ENCODE peak calls at places on chromosomes 7 and 10, in nine cellular contexts. Y is lower lobe of right lung, W is transverse colon, G is right cardiac atrium, M is GM23338, J is RWPE1, I is thoracic aorta, L is H9, Z is body of pancreas. H is an unnamed sample.

GRCh38 chr7:66173856-66174255 is 31.3 kb upstream of the TPST1 start:
- DNase-seq in Y (no peak), W (no peak), G (no peak), M (no peak), J (no peak), I (no peak), L (no peak), Z (no peak), H (no peak)

GRCh38 chr7:142301923-142302550 is 44.2 kb upstream of the PRSS58 start:
- DNase-seq in Y (no peak), W (no peak), G (no peak), M (peak; percentile 60), J (peak; percentile 13), I (no peak), L (no peak), Z (no peak), H (no peak)

GRCh38 chr7:25839084-25839769 is 312.8 kb upstream of the NFE2L3 start:
- DNase-seq in Y (no peak), W (no peak), G (no peak), M (peak; percentile 69), J (peak; percentile 10), I (no peak), L (no peak), Z (no peak), H (no peak)

GRCh38 chr7:105656922-105657521 is 75.7 kb upstream of the EFCAB10 start:
- DNase-seq in Y (no peak), W (peak; percentile 51), G (no peak), M (peak; percentile 95), J (no peak), I (no peak), L (peak; percentile 86), Z (peak; percentile 60), H (no peak)

GRCh38 chr7:122412886-122413285 is 108.3 kb upstream of the FEZF1 start:
- DNase-seq in Y (no peak), W (no peak), G (no peak), M (no peak), J (no peak), I (no peak), L (no peak), Z (peak; percentile 14), H (no peak)

GRCh38 chr10:11177926-11178453 is 160.3 kb downstream of the CELF2 start:
- DNase-seq in Y (peak; percentile 51), W (peak; percentile 41), G (peak; percentile 62), M (no peak), J (no peak), I (no peak), L (no peak), Z (no peak), H (no peak)

GRCh38 chr10:126509211-126509610 is 120.9 kb upstream of the ADAM12 start:
- DNase-seq in Y (no peak), W (no peak), G (no peak), M (no peak), J (no peak), I (no peak), L (no peak), Z (no peak), H (no peak)

GRCh38 chr10:121598261-121599249 is at the start of gene FGFR2:
- DNase-seq in Y (peak; percentile 83), W (peak; percentile 88), G (peak; percentile 91), M (peak; percentile 92), J (peak; percentile 93), I (no peak), L (peak; percentile 88), Z (peak; percentile 79), H (no peak)

GRCh38 chr7:156603004-156603403 is 37.6 kb upstream of the RNF32 start:
- DNase-seq in Y (no peak), W (peak; percentile 34), G (no peak), M (no peak), J (no peak), I (no peak), L (no peak), Z (no peak), H (no peak)

GRCh38 chr7:156603629-156604028 is 36.9 kb upstream of the RNF32 start:
- DNase-seq in Y (no peak), W (no peak), G (no peak), M (no peak), J (peak; percentile 3), I (no peak), L (no peak), Z (no peak), H (no peak)

GRCh38 chr7:156606135-156606534 is 34.4 kb upstream of the RNF32 start:
- DNase-seq in Y (no peak), W (no peak), G (no peak), M (no peak), J (no peak), I (no peak), L (no peak), Z (no peak), H (no peak)

GRCh38 chr7:156604836-156605695 is 35.5 kb upstream of the RNF32 start:
- DNase-seq in Y (no peak), W (no peak), G (peak; percentile 36), M (no peak), J (no peak), I (no peak), L (no peak), Z (no peak), H (no peak)

GRCh38 chr7:156604311-156604710 is 36.3 kb upstream of the RNF32 start:
- DNase-seq in Y (no peak), W (no peak), G (peak; percentile 31), M (no peak), J (peak; percentile 48), I (no peak), L (peak; percentile 56), Z (no peak), H (no peak)
- H3K27ac ChIP-seq in Y (no peak overlapping the region), W (peak overlapping the region; percentile 79), G (no peak overlapping the region), M (no peak overlapping the region), J (no peak overlapping the region), I (no peak overlapping the region), L (no peak overlapping the region), Z (no peak overlapping the region), H (no peak overlapping the region)

GRCh38 chr10:46020344-46020656 is 10.1 kb downstream of the NCOA4 start:
- DNase-seq in Y (no peak), W (no peak), G (no peak), M (no peak), J (no peak), I (no peak), L (no peak), Z (no peak), H (no peak)
- H3K27ac ChIP-seq in Y (peak overlapping the region; percentile 61), W (peak overlapping the region; percentile 35), G (peak overlapping the region; percentile 95), M (no peak overlapping the region), J (no peak overlapping the region), I (no peak overlapping the region), L (no peak overlapping the region), Z (peak overlapping the region; percentile 25), H (peak overlapping the region; percentile 7)

DNA sequence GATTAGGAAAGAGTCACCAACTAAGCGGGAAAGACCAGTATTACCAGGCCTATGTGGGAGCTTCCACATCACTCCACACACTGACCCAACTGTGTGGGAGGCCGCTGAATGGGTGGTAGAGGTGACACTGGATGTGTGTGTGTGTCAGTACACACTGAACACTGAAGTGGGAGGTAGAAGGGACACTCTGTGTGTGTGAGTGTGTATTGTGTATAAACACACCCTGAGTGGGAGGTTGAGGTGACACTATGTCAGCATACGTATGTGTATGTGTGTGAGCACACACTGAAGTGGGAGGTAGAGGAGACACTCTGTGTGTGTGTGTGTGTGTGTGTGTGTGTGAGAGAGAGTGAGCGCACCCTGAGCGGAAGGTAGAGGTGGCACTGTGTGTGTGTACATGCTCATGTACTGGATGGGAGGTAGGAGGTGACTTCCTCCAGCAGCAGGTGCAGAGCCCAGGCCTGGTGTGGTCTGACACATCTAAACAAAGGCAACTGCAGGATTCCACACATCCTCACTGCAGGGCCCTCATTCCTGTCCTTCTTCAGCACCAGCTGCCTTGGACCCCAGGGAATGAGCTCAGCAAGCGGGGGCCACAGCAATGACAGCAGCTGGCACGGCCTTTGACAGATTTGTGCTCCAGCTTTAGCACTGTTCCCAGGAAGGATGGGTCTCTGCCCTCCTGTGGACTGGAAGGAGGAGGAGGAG is 26.5 kb upstream of the RBM20 start:
- DNase-seq in Y (no peak), W (no peak), G (no peak), M (no peak), J (no peak), I (no peak), L (no peak), Z (no peak), H (no peak)
- H3K27ac ChIP-seq in Y (no peak overlapping the region), W (no peak overlapping the region), G (no peak overlapping the region), M (no peak overlapping the region), J (no peak overlapping the region), I (no peak overlapping the region), L (no peak overlapping the region), Z (no peak overlapping the region), H (no peak overlapping the region)

GRCh38 chr7:120949393-120949799 is 1.2 kb upstream of the ING3 start:
- DNase-seq in Y (no peak), W (no peak), G (no peak), M (no peak), J (no peak), I (no peak), L (no peak), Z (no peak), H (no peak)

GRCh38 chr7:120950539-120951308 is at the start of gene ING3:
- DNase-seq in Y (peak; percentile 97), W (peak; percentile 98), G (peak; percentile 98), M (peak; percentile 99), J (peak; percentile 94), I (peak; percentile 95), L (peak; percentile 98), Z (peak; percentile 97), H (peak; percentile 92)

GRCh38 chr7:120951309-120951706 is 731 bp downstream of the ING3 start:
- DNase-seq in Y (no peak), W (no peak), G (no peak), M (no peak), J (no peak), I (no peak), L (no peak), Z (no peak), H (no peak)

GRCh38 chr7:120951826-120952225 is 1.2 kb downstream of the ING3 start:
- DNase-seq in Y (no peak), W (no peak), G (no peak), M (no peak), J (no peak), I (no peak), L (no peak), Z (no peak), H (no peak)

DNA sequence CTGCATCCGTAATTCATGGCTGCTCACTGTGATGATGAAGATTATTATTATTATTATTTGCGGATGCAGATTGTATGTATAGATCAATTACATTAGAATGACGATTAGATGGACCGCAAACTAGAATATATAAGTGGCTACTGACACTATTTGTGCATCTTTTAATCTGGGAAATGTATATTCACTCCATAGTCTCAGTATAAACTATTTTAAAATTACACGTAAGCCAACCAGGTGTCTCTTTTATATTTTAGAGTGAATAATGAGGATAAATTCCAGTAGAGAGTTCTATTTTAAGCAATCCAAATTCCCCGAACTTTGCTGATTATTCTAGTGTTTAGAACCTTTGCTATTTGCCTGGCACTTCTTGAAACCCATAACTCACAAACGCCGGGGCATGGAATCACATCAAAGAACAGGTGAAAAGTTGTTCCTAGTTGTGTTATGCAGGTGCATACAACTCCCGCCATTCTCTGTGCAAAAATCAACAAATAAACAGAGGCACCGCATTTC is 495 bp upstream of the ING3 start:
- DNase-seq in Y (no peak), W (no peak), G (no peak), M (no peak), J (no peak), I (no peak), L (no peak), Z (no peak), H (no peak)
- H3K27ac ChIP-seq in Y (peak overlapping the region; percentile 95), W (peak overlapping the region; percentile 92), G (no peak overlapping the region), M (no peak overlapping the region), J (peak overlapping the region; percentile 92), I (peak overlapping the region; percentile 22), L (no peak overlapping the region), Z (no peak overlapping the region), H (peak overlapping the region; percentile 68)